ENCODE peak calls at places on chromosome 1, in ten cellular contexts. T is esophagus squamous epithelium; V is fibroblast of lung; I is upper lobe of right lung; W is tibial nerve; C is transverse colon; L is IMR-90; F is endodermal cell; D is hepatocyte; A is CD4-positive, alpha-beta memory T cell. P is an unnamed sample.

GRCh38 chr1:183023146-183023600 is at the start of gene LAMC1:
- DNase-seq in C (peak), A (no peak), V (peak), F (peak), W (peak), I (peak), D (peak), L (peak), T (no peak), P (peak)

GRCh38 chr1:6491076-6491449 is 404 bp downstream of the PLEKHG5 start:
- DNase-seq in T (no peak), V (no peak), L (no peak), C (no peak), F (no peak), A (no peak), D (no peak), I (no peak), W (no peak), P (no peak)

GRCh38 chr1:96979287-96979686 is 257.7 kb downstream of the PTBP2 start:
- DNase-seq in F (no peak), V (peak), D (no peak), C (no peak), A (no peak), L (peak), T (no peak), I (no peak), W (no peak), P (no peak)

GRCh38 chr1:216223521-216223920 is 199.7 kb downstream of the USH2A start:
- DNase-seq in F (no peak), D (peak), I (no peak), V (peak), W (no peak), L (peak), T (no peak), A (no peak), C (no peak), P (no peak)

GRCh38 chr1:162056043-162056442 is 13.4 kb upstream of the NOS1AP start:
- DNase-seq in I (peak), V (peak), A (peak), T (no peak), D (peak), L (peak), W (peak), C (peak), F (peak), P (peak)

GRCh38 chr1:70385477-70385876 is 25.6 kb upstream of the CTH start:
- DNase-seq in V (no peak), I (no peak), F (no peak), D (no peak), L (no peak), A (no peak), T (no peak), W (no peak), C (no peak), P (no peak)

GRCh38 chr1:180778782-180779398 is 133.8 kb upstream of the KIAA1614 start:
- DNase-seq in V (no peak), I (no peak), A (no peak), D (peak), T (no peak), C (no peak), F (peak), W (no peak), L (no peak), P (peak)

GRCh38 chr1:174884001-174884400 is 115.7 kb upstream of the CACYBP start:
- DNase-seq in T (no peak), I (no peak), V (no peak), A (no peak), W (no peak), C (no peak), L (no peak), F (no peak), D (no peak), P (no peak)

GRCh38 chr1:232407120-232407519 is 222.8 kb downstream of the SIPA1L2 start:
- DNase-seq in I (no peak), W (no peak), A (no peak), D (no peak), V (no peak), F (no peak), T (no peak), C (no peak), L (no peak), P (no peak)

GRCh38 chr1:191839891-191840290 is 318.4 kb upstream of the RGS18 start:
- DNase-seq in I (no peak), C (no peak), T (no peak), D (no peak), W (no peak), L (peak), F (no peak), A (no peak), V (peak), P (peak)

GRCh38 chr1:76759950-76760349 is 107.3 kb upstream of the ST6GALNAC5 start:
- DNase-seq in C (no peak), T (no peak), V (peak), I (peak), A (no peak), F (no peak), L (peak), W (no peak), D (peak), P (peak)

GRCh38 chr1:208437416-208437815 is 193.2 kb upstream of the PLXNA2 start:
- DNase-seq in D (no peak), V (peak), A (no peak), F (no peak), I (no peak), W (no peak), L (peak), T (no peak), C (no peak), P (peak)

GRCh38 chr1:18951818-18952391 is 4.6 kb downstream of the IFFO2 start:
- DNase-seq in T (no peak), F (no peak), A (peak), C (peak), D (no peak), W (no peak), I (no peak), L (no peak), V (no peak), P (peak)

GRCh38 chr1:151705146-151705545 is 11.5 kb downstream of the CELF3 start:
- DNase-seq in A (no peak), C (no peak), L (no peak), I (no peak), F (no peak), T (no peak), V (no peak), D (no peak), W (no peak), P (no peak)

GRCh38 chr1:180600301-180600700 is 31.5 kb upstream of the XPR1 start:
- DNase-seq in L (no peak), W (no peak), T (no peak), D (no peak), A (no peak), I (no peak), F (no peak), V (no peak), C (no peak), P (no peak)

GRCh38 chr1:46539968-46540367 is 11.5 kb downstream of the KNCN start:
- DNase-seq in D (no peak), A (no peak), C (no peak), T (no peak), I (no peak), L (peak), V (peak), F (no peak), W (no peak), P (peak)

GRCh38 chr1:241677171-241677570 is 25.1 kb downstream of the WDR64 start:
- DNase-seq in I (no peak), W (no peak), L (no peak), V (no peak), D (no peak), T (no peak), C (no peak), A (peak), F (no peak), P (no peak)

GRCh38 chr1:149884433-149885363 is 14.7 kb upstream of the BOLA1 start:
- DNase-seq in T (no peak), A (no peak), L (peak), I (no peak), F (peak), C (no peak), W (no peak), D (peak), V (peak), P (peak)

GRCh38 chr1:59390307-59390706 is 93.4 kb downstream of the FGGY start:
- DNase-seq in C (no peak), A (no peak), V (no peak), I (no peak), D (no peak), T (no peak), L (no peak), W (no peak), F (no peak), P (no peak)

GRCh38 chr1:18597159-18598042 is 33.2 kb upstream of the PAX7 start:
- DNase-seq in D (peak), L (peak), I (peak), W (peak), C (peak), F (peak), A (peak), V (peak), T (no peak), P (peak)

GRCh38 chr1:28266920-28267322 is 7.6 kb downstream of the SESN2 start:
- DNase-seq in V (no peak), C (no peak), W (no peak), L (no peak), T (no peak), D (peak), F (peak), A (no peak), I (no peak), P (peak)

GRCh38 chr1:53619811-53620619 is 118.9 kb downstream of the GLIS1 start:
- DNase-seq in L (peak), F (peak), A (no peak), W (no peak), T (no peak), I (peak), C (peak), V (peak), D (no peak), P (peak)

GRCh38 chr1:21919520-21919919 is 17.6 kb downstream of the HSPG2 start:
- DNase-seq in C (no peak), W (no peak), F (no peak), V (peak), I (no peak), D (no peak), T (no peak), A (no peak), L (peak), P (peak)

GRCh38 chr1:3420218-3420951 is 34.1 kb upstream of the ARHGEF16 start:
- DNase-seq in F (no peak), I (no peak), A (no peak), C (no peak), T (no peak), D (no peak), V (no peak), W (no peak), L (no peak), P (no peak)

GRCh38 chr1:154129392-154129970 is 25.4 kb downstream of the NUP210L start:
- DNase-seq in V (peak), T (no peak), A (no peak), L (peak), F (no peak), D (no peak), I (no peak), W (no peak), C (no peak), P (no peak)

GRCh38 chr1:236471653-236472052 is 52.1 kb upstream of the LGALS8 start:
- DNase-seq in C (no peak), L (no peak), V (no peak), F (peak), T (no peak), D (no peak), A (no peak), I (no peak), W (no peak), P (no peak)

GRCh38 chr1:77978969-77979838 is at the start of gene FUBP1:
- DNase-seq in D (peak), W (peak), A (peak), C (peak), L (peak), V (peak), I (peak), T (peak), F (peak), P (peak)

GRCh38 chr1:191757003-191757402 is 401.3 kb upstream of the RGS18 start:
- DNase-seq in W (no peak), D (no peak), T (no peak), L (peak), F (no peak), V (peak), C (no peak), A (no peak), I (no peak), P (no peak)

GRCh38 chr1:54766726-54767125 is 2.4 kb upstream of the PARS2 start:
- DNase-seq in T (no peak), C (no peak), L (no peak), D (no peak), F (no peak), W (no peak), A (no peak), V (no peak), I (no peak), P (no peak)

GRCh38 chr1:38274974-38275373 is 228.4 kb upstream of the POU3F1 start:
- DNase-seq in W (no peak), A (no peak), C (no peak), T (no peak), I (peak), L (no peak), D (peak), F (no peak), V (peak), P (peak)

GRCh38 chr1:227541796-227542152 is 21.6 kb upstream of the ZNF678 start:
- DNase-seq in D (no peak), V (peak), I (no peak), C (peak), T (no peak), F (peak), W (no peak), A (no peak), L (no peak), P (no peak)

GRCh38 chr1:64471218-64471719 is 1.3 kb downstream of the CACHD1 start:
- DNase-seq in D (peak), A (no peak), I (peak), V (peak), W (no peak), C (peak), L (no peak), F (peak), T (no peak), P (peak)

DNA sequence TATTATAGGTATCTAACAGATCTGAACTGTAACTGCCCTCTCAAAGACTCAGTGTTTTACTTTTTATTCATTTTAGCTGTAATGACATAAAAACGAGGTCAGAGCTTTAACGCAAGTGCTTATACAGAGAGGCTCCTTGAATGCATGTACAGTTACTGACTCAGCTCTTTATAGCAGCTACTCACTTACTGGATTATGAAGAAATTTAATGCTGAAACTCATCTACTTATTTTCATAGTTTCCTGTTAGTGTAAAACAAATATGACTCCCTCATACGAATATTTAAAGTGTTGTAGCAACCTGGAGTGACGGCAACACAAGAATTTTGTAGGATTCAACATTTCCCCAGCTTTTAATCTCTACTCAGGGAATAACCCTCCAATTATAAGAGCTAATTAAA is 32.7 kb downstream of the ADSS2 start:
- DNase-seq in L (peak), V (peak), F (no peak), C (no peak), I (no peak), T (no peak), W (no peak), A (no peak), D (no peak), P (no peak)
- H3K4me3 ChIP-seq in L (no peak), V (no peak), F (no peak), C (no peak), I (no peak), T (no peak), W (no peak), A (no peak), D (no peak), P (no peak)

GRCh38 chr1:113760102-113760804 is 967 bp upstream of the PHTF1 start:
- DNase-seq in V (no peak), F (no peak), L (no peak), D (no peak), I (no peak), C (no peak), T (no peak), W (no peak), A (no peak), P (no peak)
- H3K4me3 ChIP-seq in V (peak), F (peak), L (peak), D (peak), I (peak), C (peak), T (peak), W (peak), A (peak), P (peak)

GRCh38 chr1:1324524-1325287 is at the start of the genes CPTP and INTS11:
- DNase-seq in W (peak), L (peak), I (peak), F (peak), T (peak), V (peak), A (peak), C (peak), D (peak), P (peak)

GRCh38 chr1:1324084-1324523 is 356 bp downstream of the INTS11 start:
- DNase-seq in W (no peak), D (no peak), T (no peak), C (no peak), A (no peak), V (no peak), L (no peak), I (no peak), F (no peak), P (no peak)

GRCh38 chr1:1325288-1326074 is 879 bp downstream of the CPTP start:
- DNase-seq in L (no peak), F (no peak), A (no peak), V (no peak), I (no peak), C (peak), T (no peak), W (no peak), D (no peak), P (no peak)

GRCh38 chr1:1327291-1327690 is 2.7 kb downstream of the CPTP start:
- DNase-seq in L (no peak), W (no peak), C (no peak), D (no peak), A (no peak), I (no peak), F (no peak), T (no peak), V (no peak), P (no peak)

DNA sequence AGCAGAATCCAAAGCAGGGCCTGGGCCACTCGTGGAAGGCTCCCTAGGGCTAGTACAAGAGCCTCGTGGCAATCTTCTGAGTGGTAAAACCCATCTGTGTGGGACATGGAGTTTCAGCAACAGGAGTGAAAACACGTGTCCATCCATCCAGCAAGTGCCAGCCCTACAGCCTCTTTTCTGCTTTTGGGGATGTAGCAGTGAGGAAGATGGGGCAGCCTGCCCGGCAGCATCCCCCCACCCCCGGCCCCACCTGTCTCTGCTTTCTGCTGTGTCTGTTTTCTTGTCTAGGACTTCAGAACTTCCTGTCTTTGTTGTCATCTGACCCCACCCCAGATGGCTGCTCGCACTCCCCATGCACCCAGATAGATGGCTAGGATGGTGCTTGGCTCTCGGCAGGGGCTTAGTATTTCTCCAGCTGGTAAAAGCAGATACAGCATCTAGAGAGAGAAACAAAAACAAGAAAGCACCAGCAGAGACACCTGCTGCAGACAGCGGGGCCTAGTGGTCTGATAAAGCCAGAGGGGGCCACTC is 1.5 kb downstream of the CPTP start:
- DNase-seq in L (no peak), D (no peak), F (no peak), T (no peak), C (no peak), I (no peak), A (no peak), V (no peak), W (no peak), P (no peak)
- H3K4me3 ChIP-seq in L (no peak), D (no peak), F (peak), T (no peak), C (no peak), I (peak), A (no peak), V (peak), W (peak), P (no peak)

DNA sequence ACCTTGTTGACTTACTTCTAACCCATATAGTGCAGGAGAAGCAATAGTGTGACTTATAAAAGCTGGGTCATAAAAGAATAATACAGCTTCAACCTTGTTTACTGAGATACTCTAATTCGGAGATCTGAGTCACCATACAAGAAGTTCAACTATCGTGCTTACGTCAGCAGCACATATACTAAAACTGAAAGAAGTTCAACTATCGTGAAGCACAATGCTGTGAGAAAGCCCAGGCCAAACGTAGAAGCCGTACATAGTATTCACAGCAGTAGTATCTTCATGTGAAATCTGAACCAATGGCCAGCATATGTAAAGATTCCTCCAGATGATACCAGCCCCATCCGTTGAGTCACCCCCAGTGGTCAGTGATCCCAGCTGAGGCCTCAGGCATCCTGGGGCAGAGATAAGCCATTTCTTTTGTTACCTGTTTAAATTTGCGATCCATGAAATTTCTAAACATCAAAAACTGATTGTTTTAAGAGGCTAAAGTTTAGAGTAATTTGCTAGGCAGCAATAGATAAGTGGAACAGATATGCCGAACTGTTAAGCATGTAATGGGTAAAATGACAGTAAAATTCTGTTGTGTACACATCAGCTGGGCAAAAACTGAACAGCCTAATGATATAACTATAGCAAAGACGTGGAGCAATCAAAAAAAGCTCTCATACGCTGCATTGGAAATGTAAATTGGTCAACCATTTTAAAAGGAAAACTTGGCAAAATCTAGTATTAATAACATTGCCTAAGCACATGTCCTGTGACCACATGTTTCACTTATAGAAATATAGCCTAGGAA is 53.9 kb upstream of the SAMD13 start:
- DNase-seq in V (peak), I (no peak), W (no peak), T (no peak), D (peak), F (no peak), L (peak), A (no peak), C (peak), P (peak)
- H3K4me3 ChIP-seq in V (no peak), I (no peak), W (no peak), T (no peak), D (no peak), F (no peak), L (no peak), A (no peak), C (no peak), P (no peak)

GRCh38 chr1:99279525-99279924 is 15.2 kb downstream of the PLPPR4 start:
- DNase-seq in L (no peak), V (no peak), D (no peak), I (no peak), A (no peak), W (no peak), F (peak), C (no peak), T (no peak), P (no peak)
- H3K4me3 ChIP-seq in L (no peak), V (no peak), D (no peak), I (no peak), A (no peak), W (no peak), F (no peak), C (no peak), T (no peak), P (no peak)

DNA sequence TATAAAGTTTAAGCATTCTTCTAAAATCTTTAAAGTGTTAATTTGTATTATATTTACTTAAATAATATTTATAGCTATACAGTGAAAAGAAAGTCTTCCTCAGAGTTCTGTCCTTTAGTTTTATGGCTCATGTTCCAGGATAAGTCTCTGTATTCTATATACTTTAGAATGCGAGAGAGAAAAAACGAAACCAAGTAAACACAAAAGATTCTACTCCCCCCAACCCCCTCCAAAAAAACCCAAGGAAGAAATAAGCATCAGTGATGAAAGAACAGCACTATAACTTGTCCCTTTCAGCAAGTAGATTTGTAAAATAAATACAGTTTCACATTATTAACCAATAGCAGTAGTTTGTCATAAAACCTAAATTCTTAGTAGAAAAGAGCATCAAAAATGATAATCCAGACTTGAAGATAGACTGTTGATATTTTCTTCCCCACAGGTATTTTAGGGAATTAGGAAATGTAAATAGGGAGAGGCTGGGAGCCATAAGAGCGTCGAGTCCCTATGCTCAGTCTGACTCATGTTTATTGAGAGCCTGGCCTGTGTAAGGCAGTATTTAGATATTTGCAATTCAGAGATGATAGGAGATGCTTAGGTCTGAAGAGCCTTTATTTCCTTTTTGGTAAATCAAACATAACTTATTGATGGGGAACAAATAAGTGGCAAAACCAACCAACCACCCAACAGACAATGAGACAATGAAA is 35.5 kb downstream of the CDC14A start:
- DNase-seq in L (peak), I (no peak), C (no peak), D (no peak), W (no peak), V (peak), F (no peak), A (no peak), T (no peak), P (peak)
- H3K4me3 ChIP-seq in L (no peak), I (no peak), C (no peak), D (no peak), W (peak), V (no peak), F (no peak), A (no peak), T (no peak), P (peak)

P was measured in fibroblast of pulmonary artery.